ENCODE peak calls at places on chromosomes 5 and 9, in four cellular contexts. X is WTC11, E is K562, N is GM12878. U is an unnamed sample.

GRCh38 chr5:122760281-122760680 is 14.6 kb upstream of the SNX2 start:
- DNase-seq in N (no peak), E (no peak), X (no peak), U (no peak)

GRCh38 chr5:80793354-80793753 is 138.6 kb upstream of the DHFR start:
- DNase-seq in N (no peak), X (no peak), E (no peak), U (no peak)

GRCh38 chr9:13744233-13744954 is 464.9 kb upstream of the MPDZ start:
- DNase-seq in E (no peak), X (no peak), N (no peak), U (no peak)

GRCh38 chr9:98178874-98179850 is 13.3 kb downstream of the CORO2A start:
- DNase-seq in X (no peak), E (no peak), N (no peak), U (no peak)

GRCh38 chr5:171954721-171955120 is 51.7 kb downstream of the FBXW11 start:
- DNase-seq in N (no peak), E (no peak), X (no peak), U (no peak)

GRCh38 chr9:108800632-108801099 is 55.1 kb downstream of the ACTL7B start:
- DNase-seq in X (no peak), N (no peak), E (no peak), U (no peak)

GRCh38 chr9:134251296-134251695 is 75.0 kb upstream of the RXRA start:
- DNase-seq in N (no peak), E (no peak), X (no peak), U (no peak)

GRCh38 chr9:116686693-116687073 is 422 bp upstream of the TRIM32 start:
- DNase-seq in E (peak; percentile 15), X (peak; percentile 10), N (no peak), U (peak; percentile 10)

GRCh38 chr5:72223371-72223770 is 96.7 kb downstream of the MRPS27 start:
- DNase-seq in N (no peak), X (no peak), E (no peak), U (no peak)

GRCh38 chr9:36997414-36997813 is 36.7 kb downstream of the PAX5 start:
- DNase-seq in X (no peak), E (no peak), N (no peak), U (no peak)

GRCh38 chr5:173010547-173011464 is 27.2 kb downstream of the ATP6V0E1 start:
- DNase-seq in E (peak; percentile 28), N (no peak), X (peak; percentile 58), U (peak; percentile 67)

GRCh38 chr5:154209591-154210081 is 19.1 kb downstream of the GALNT10 start:
- DNase-seq in E (no peak), N (no peak), X (no peak), U (peak; percentile 37)

GRCh38 chr9:25658587-25658986 is 19.7 kb downstream of the TUSC1 start:
- DNase-seq in E (no peak), N (no peak), X (no peak), U (no peak)

GRCh38 chr5:10064546-10065215 is 185.0 kb downstream of the ATPSCKMT start:
- DNase-seq in E (no peak), N (no peak), X (no peak), U (no peak)

GRCh38 chr5:35963381-35963843 is 25.0 kb upstream of the CAPSL start:
- DNase-seq in N (no peak), X (peak; percentile 61), E (peak; percentile 58), U (no peak)

GRCh38 chr9:38278457-38278856 is 114.0 kb upstream of the ALDH1B1 start:
- DNase-seq in E (no peak), N (no peak), X (no peak), U (no peak)

GRCh38 chr5:167631191-167631590 is 660.3 kb upstream of the WWC1 start:
- DNase-seq in X (no peak), E (no peak), N (no peak), U (no peak)

GRCh38 chr5:149254506-149254905 is 17.2 kb upstream of the AFAP1L1 start:
- DNase-seq in E (no peak), N (no peak), X (peak; percentile 32), U (no peak)

GRCh38 chr9:136339173-136339957 is 12.0 kb downstream of the GPSM1 start:
- DNase-seq in N (no peak), X (peak; percentile 85), E (peak; percentile 84), U (peak; percentile 62)

GRCh38 chr5:172129174-172129764 is 58.8 kb downstream of the STK10 start:
- DNase-seq in X (no peak), N (no peak), E (no peak), U (no peak)

GRCh38 chr5:176822426-176823075 is 12.2 kb downstream of the UNC5A start:
- DNase-seq in N (no peak), E (no peak), X (no peak), U (no peak)

GRCh38 chr5:72183231-72183630 is 76.0 kb downstream of the MAP1B start:
- DNase-seq in N (no peak), E (no peak), X (no peak), U (no peak)

GRCh38 chr9:99239341-99240055 is 17.4 kb downstream of the SEC61B start:
- DNase-seq in X (no peak), N (no peak), E (no peak), U (no peak)
- TF ChIP-seq CBFB in X (no peak), N (no peak), E (no peak), U (no peak)

GRCh38 chr5:142426676-142427364 is 102.0 kb upstream of the SPRY4 start:
- DNase-seq in X (no peak), N (no peak), E (no peak), U (no peak)
- TF ChIP-seq CBFB in X (no peak), N (no peak), E (no peak), U (no peak)

GRCh38 chr5:124913329-124913653 is 166.9 kb upstream of the ZNF608 start:
- DNase-seq in X (no peak), E (no peak), N (no peak), U (no peak)

GRCh38 chr5:124909734-124910133 is 163.3 kb upstream of the ZNF608 start:
- DNase-seq in X (no peak), E (no peak), N (no peak), U (no peak)

GRCh38 chr5:124910354-124911016 is 164.0 kb upstream of the ZNF608 start:
- DNase-seq in X (no peak), E (no peak), N (no peak), U (no peak)

GRCh38 chr5:124908603-124909451 is 162.4 kb upstream of the ZNF608 start:
- DNase-seq in N (peak; percentile 75), X (no peak), E (no peak), U (peak; percentile 6)

DNA sequence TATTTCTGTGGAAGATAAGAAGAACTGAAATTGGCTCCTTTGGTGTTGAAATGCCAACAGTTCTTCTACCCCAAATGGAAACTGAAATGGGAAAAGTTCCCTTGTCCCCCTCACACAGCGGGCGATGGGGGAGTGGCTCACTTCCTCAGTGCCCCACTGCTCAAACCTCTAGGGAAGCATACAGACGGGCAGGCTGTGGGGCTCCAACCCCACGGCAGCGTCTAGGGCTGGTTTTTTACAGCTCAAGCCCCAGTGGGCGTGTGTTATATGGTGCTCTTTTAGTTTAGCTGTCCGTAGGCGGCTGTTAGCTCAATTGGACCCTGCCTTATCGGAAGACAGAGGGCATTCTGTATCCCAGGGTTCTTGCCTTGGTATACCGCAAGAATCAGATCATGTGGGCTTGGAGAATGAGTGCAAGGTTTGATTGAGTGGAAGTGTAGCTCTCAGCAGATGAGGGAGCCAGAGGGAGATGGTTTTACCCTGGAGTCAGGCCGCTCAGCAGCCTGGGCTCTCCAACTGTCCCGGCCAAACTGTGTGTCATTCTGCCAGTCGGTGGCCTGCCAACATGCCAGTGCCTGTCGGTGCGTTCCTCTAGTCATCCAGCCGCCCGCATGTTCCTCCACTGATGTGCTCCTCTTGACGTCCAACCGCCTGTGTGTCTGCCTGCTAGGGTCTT is 166.4 kb upstream of the ZNF608 start:
- DNase-seq in X (no peak), N (no peak), E (no peak), U (no peak)
- TF ChIP-seq CBFB in X (no peak), N (no peak), E (no peak), U (no peak)

GRCh38 chr9:86720893-86721698 is 226.2 kb downstream of the GAS1 start:
- DNase-seq in N (no peak), E (no peak), X (no peak), U (no peak)
- TF ChIP-seq CBFB in N (no peak), E (no peak), X (no peak), U (no peak)